ENCODE peak calls at places on chromosomes 7 and 10, in nine cellular contexts. Y is A549, E is astrocyte, C is GM23248, V is GM23338, U is neural progenitor cell, X is PC-3, J is HCT116, Q is H9. M is an unnamed sample.

GRCh38 chr10:810351-810846 is 120.9 kb upstream of the DIP2C start:
- DNase-seq in Y (no peak), E (no peak), C (no peak), V (peak; percentile 70), U (peak; percentile 76), X (no peak), J (no peak), Q (no peak), M (no peak)

GRCh38 chr7:46747869-46748576 is 827.0 kb upstream of the IGFBP3 start:
- DNase-seq in Y (no peak), E (peak; percentile 62), C (no peak), V (no peak), U (no peak), X (no peak), J (no peak), Q (no peak), M (no peak)

GRCh38 chr10:61283489-61284221 is 169.5 kb downstream of the TMEM26 start:
- DNase-seq in Y (no peak), E (no peak), C (peak; percentile 48), V (no peak), U (no peak), X (no peak), J (no peak), Q (no peak), M (no peak)

GRCh38 chr7:105924950-105925349 is 38.1 kb upstream of the CDHR3 start:
- DNase-seq in Y (no peak), E (no peak), C (no peak), V (no peak), U (no peak), X (no peak), J (no peak), Q (no peak), M (no peak)

GRCh38 chr10:42970451-42971250 is 106.2 kb upstream of the RET start:
- DNase-seq in Y (no peak), E (no peak), C (no peak), V (no peak), U (no peak), X (no peak), J (no peak), Q (peak; percentile 22), M (no peak)

GRCh38 chr7:17786314-17786852 is 153.9 kb downstream of the SNX13 start:
- DNase-seq in Y (no peak), E (no peak), C (no peak), V (no peak), U (peak; percentile 38), X (no peak), J (no peak), Q (no peak), M (no peak)

GRCh38 chr7:136000288-136000913 is 23.2 kb upstream of the MTPN start:
- DNase-seq in Y (no peak), E (no peak), C (peak; percentile 37), V (no peak), U (no peak), X (no peak), J (no peak), Q (no peak), M (no peak)

GRCh38 chr10:6819301-6819700 is 239.2 kb upstream of the PRKCQ start:
- DNase-seq in Y (no peak), E (no peak), C (no peak), V (no peak), U (no peak), X (no peak), J (no peak), Q (no peak), M (no peak)

GRCh38 chr7:1247527-1248041 is 14.9 kb downstream of the UNCX start:
- DNase-seq in Y (no peak), E (no peak), C (peak; percentile 30), V (no peak), U (peak; percentile 87), X (no peak), J (no peak), Q (no peak), M (no peak)

GRCh38 chr7:584122-584465 is 64.4 kb upstream of the PDGFA start:
- DNase-seq in Y (no peak), E (no peak), C (no peak), V (no peak), U (no peak), X (no peak), J (no peak), Q (no peak), M (no peak)

GRCh38 chr10:97169911-97170693 is 15.7 kb downstream of the SLIT1 start:
- DNase-seq in Y (peak; percentile 22), E (no peak), C (no peak), V (no peak), U (no peak), X (peak; percentile 30), J (no peak), Q (no peak), M (peak; percentile 32)

DNA sequence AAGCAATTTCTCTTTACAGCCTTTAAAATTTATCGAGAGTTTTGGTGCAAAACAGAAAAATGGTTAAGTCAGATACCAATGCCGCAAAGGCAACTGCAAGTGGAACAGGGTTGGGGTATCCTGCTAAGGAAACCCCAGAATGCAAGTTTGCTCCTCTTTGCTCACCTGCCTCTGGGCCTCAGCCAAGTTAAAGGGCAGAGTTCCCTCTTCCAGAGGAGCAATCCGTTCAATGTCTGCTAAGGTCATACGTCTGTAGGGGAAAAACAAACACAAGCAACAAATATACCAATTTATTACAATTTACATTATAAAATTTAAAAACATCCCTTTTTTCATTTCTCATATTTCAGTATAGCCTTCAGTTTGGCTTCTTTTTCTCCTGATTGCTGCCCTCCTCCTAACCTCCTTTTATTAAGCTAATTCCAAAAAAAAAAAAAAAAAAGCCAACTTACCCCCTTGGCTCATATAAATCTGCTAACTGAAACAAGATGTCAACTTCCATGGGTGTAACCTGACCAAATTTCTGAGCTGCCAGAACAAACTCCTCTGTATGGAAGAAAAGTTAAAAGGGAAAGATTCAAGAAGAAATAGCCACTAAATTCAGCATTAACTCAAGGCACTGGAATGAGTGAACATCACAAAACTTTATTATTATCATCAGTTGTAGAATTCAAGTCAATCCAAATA is 132.6 kb downstream of the SLC25A13 start:
- DNase-seq in Y (no peak), E (no peak), C (no peak), V (no peak), U (no peak), X (no peak), J (no peak), Q (no peak), M (no peak)
- H3K4me2 ChIP-seq in Y (no peak overlapping the region), E (no peak overlapping the region), C (peak overlapping the region; percentile 76), V (no peak overlapping the region), U (no peak overlapping the region), X (no peak overlapping the region), J (no peak overlapping the region), Q (no peak overlapping the region), M (no peak overlapping the region)

DNA sequence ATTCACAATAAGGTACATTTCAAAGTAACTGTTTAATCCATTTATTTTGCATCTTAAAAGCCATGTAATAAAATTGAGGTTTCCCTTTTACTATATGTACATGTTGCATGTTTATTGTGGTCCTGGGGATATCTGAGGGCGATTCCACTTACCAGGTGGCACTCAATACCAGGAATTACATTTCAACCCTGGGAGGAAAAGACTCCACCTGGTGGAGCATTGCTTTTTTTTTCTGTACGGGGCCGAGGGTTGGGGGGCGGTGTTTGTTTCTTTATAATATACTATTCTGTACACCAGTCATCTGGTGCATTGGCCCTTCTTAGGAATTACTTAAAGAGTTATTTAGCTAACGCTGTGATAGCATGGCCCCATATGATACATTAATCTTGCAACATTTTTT is 7.1 kb upstream of the HGF start:
- DNase-seq in Y (no peak), E (no peak), C (no peak), V (peak; percentile 36), U (no peak), X (peak; percentile 22), J (peak; percentile 8), Q (no peak), M (no peak)
- H3K4me1 ChIP-seq in Y (peaks cover 10% of the 10 kb centered on the region), E (no peaks in the 10 kb centered on the region), C (no peaks in the 10 kb centered on the region), V (no peaks in the 10 kb centered on the region), U (no peaks in the 10 kb centered on the region), X (no peaks in the 10 kb centered on the region), J (no peaks in the 10 kb centered on the region), Q (no peaks in the 10 kb centered on the region), M (no peaks in the 10 kb centered on the region)

DNA sequence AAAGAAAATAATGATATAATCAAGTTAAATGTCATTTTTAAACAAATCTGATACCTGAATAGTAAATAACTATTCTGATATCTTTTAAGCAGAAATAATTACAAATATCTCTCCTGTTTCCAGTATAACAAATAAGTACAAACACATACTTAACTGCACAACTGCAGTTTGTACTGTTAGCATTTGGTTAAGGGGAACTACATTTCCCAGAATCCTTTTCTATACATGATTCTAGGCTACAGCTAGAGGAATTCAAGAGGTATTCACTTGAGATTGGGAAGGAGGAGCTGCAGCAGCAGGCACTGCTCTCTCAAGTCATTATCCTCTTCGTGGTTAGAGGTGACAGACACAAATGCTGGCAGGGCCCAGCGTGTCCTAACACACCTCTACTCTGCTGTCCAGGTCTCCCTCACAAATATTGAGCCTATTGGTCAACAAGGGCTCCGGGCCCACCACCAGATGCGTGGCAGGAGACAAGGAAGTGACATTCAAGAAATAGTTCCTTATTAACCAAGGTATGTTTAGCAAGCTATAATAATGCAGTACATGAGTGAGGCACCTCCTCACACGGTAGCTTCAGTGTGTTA is 255.1 kb upstream of the MKLN1 start:
- DNase-seq in Y (peak; percentile 43), E (peak; percentile 59), C (peak; percentile 56), V (peak; percentile 88), U (peak; percentile 59), X (peak; percentile 48), J (no peak), Q (peak; percentile 46), M (no peak)
- H3K4me2 ChIP-seq in Y (peak overlapping the region; percentile 11), E (peak overlapping the region; percentile 74), C (peak overlapping the region; percentile 85), V (no peak overlapping the region), U (no peak overlapping the region), X (peak overlapping the region; percentile 78), J (no peak overlapping the region), Q (no peak overlapping the region), M (no peak overlapping the region)

GRCh38 chr10:103457896-103458583 is 660 bp downstream of the CALHM1 start:
- DNase-seq in Y (no peak), E (no peak), C (no peak), V (no peak), U (no peak), X (no peak), J (no peak), Q (no peak), M (no peak)

GRCh38 chr10:103458720-103459119 is at the start of gene CALHM1:
- DNase-seq in Y (no peak), E (no peak), C (no peak), V (peak; percentile 76), U (peak; percentile 68), X (no peak), J (no peak), Q (peak; percentile 84), M (no peak)

GRCh38 chr10:103455235-103455634 is 3.1 kb upstream of the CALHM2 start:
- DNase-seq in Y (no peak), E (no peak), C (no peak), V (no peak), U (no peak), X (no peak), J (no peak), Q (peak; percentile 23), M (no peak)

GRCh38 chr10:103456074-103456660 is 2.5 kb downstream of the CALHM1 start:
- DNase-seq in Y (no peak), E (no peak), C (no peak), V (no peak), U (no peak), X (no peak), J (no peak), Q (no peak), M (no peak)

DNA sequence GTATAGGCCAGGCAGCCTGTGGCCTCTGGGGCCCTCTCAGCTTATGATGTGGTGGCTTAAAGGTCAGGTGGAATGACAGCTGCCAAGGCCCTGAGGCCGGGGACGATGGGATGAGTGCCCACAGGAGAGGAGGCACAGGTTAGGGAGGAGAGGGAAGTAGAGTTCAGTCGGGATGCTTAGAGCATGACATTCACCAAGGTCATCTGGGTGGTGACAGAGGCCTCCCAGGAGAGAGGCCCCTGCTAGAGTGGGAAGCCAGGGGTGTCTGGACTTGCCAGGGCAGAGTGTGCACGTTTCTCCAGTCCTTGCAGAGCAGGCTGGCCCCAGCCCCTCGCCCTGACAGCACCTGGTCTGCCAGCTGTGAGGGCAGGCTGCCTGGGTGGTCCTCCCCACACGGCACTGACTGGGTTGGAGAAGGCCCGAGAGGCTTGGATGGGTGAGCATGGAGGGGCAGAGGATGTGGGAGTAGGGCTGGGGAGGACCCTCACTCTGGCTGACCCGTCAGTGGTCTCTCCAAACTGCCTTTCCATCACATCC is 1.5 kb downstream of the CALHM1 start:
- DNase-seq in Y (no peak), E (no peak), C (no peak), V (no peak), U (no peak), X (no peak), J (no peak), Q (no peak), M (no peak)
- H3K4me1 ChIP-seq in Y (no peaks in the 10 kb centered on the region), E (peaks cover 5% of the 10 kb centered on the region), C (peaks cover 7% of the 10 kb centered on the region), V (no peaks in the 10 kb centered on the region), U (peaks cover 4% of the 10 kb centered on the region), X (no peaks in the 10 kb centered on the region), J (peaks cover 18% of the 10 kb centered on the region), Q (no peaks in the 10 kb centered on the region), M (peaks cover 20% of the 10 kb centered on the region)